ENCODE peak calls at places on chromosomes 7 and 10, in nine cellular contexts. J is brain microvascular endothelial cell, X is A549, N is AG04450, G is fibroblast of pulmonary artery, S is cardiac fibroblast, H is fibroblast of lung, O is upper lobe of right lung, R is fibroblast of the aortic adventitia. K is an unnamed sample.

GRCh38 chr10:25023278-25023677 is 6.9 kb downstream of the THNSL1 start:
- DNase-seq in J (peak), X (no peak), N (no peak), G (peak), S (no peak), H (no peak), O (no peak), R (no peak), K (no peak)

GRCh38 chr7:100152937-100153666 is 4.4 kb downstream of the LAMTOR4 start:
- DNase-seq in J (no peak), X (no peak), N (no peak), G (no peak), S (no peak), H (no peak), O (no peak), R (no peak), K (no peak)

GRCh38 chr7:26369519-26370385 is 78.1 kb downstream of the SNX10 start:
- DNase-seq in J (peak), X (peak), N (no peak), G (peak), S (peak), H (peak), O (no peak), R (peak), K (peak)

GRCh38 chr7:68694656-68695055 is 903.6 kb upstream of the AUTS2 start:
- DNase-seq in J (no peak), X (no peak), N (no peak), G (no peak), S (no peak), H (no peak), O (no peak), R (no peak), K (no peak)

GRCh38 chr10:43203491-43204393 is 63.1 kb downstream of the RASGEF1A start:
- DNase-seq in J (no peak), X (peak), N (no peak), G (peak), S (no peak), H (no peak), O (peak), R (no peak), K (peak)

GRCh38 chr10:32937824-32938482 is 20.1 kb downstream of the ITGB1 start:
- DNase-seq in J (no peak), X (peak), N (no peak), G (peak), S (peak), H (peak), O (no peak), R (no peak), K (no peak)

GRCh38 chr7:40966693-40967092 is 736.2 kb downstream of the INHBA start:
- DNase-seq in J (no peak), X (no peak), N (no peak), G (no peak), S (no peak), H (no peak), O (no peak), R (no peak), K (no peak)

GRCh38 chr7:140415361-140415760 is 11.5 kb downstream of the RAB19 start:
- DNase-seq in J (no peak), X (no peak), N (no peak), G (no peak), S (no peak), H (no peak), O (no peak), R (no peak), K (no peak)

GRCh38 chr7:98617960-98618418 is 904 bp downstream of the NPTX2 start:
- DNase-seq in J (no peak), X (no peak), N (no peak), G (no peak), S (no peak), H (no peak), O (no peak), R (no peak), K (no peak)

GRCh38 chr10:102712089-102712488 is 2.1 kb downstream of the ARL3 start:
- DNase-seq in J (no peak), X (no peak), N (no peak), G (no peak), S (no peak), H (no peak), O (no peak), R (no peak), K (no peak)

GRCh38 chr10:63670291-63670898 is 149.2 kb downstream of the REEP3 start:
- DNase-seq in J (no peak), X (no peak), N (no peak), G (peak), S (peak), H (no peak), O (no peak), R (no peak), K (no peak)

GRCh38 chr7:24401628-24402593 is 117.9 kb downstream of the NPY start:
- DNase-seq in J (no peak), X (peak), N (no peak), G (peak), S (peak), H (peak), O (no peak), R (peak), K (peak)

GRCh38 chr7:42587826-42588225 is 324.0 kb downstream of the C7orf25 start:
- DNase-seq in J (no peak), X (no peak), N (no peak), G (no peak), S (no peak), H (no peak), O (no peak), R (no peak), K (no peak)

GRCh38 chr7:42593860-42594259 is 318.0 kb downstream of the C7orf25 start:
- DNase-seq in J (no peak), X (no peak), N (no peak), G (no peak), S (no peak), H (no peak), O (no peak), R (no peak), K (no peak)

DNA sequence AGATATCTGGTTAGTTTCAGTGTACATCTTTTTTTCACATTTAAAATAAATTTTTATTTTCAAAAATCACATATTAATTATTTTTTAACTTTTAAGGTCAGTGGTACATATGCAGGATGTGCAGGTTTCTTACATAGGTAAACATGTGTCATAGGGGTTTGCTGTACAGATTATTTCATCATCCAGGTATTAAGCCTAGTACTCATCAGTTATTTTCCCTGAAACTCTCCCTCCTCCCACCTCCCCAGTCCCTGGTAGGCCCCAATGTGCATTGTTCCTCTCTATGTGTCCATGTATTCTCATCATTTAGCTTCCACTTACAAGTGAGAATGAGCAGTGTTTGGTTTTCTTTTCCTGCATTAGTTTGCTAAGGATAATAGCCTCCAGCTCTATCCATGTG is 323.0 kb downstream of the C7orf25 start:
- DNase-seq in J (no peak), X (no peak), N (no peak), G (no peak), S (no peak), H (no peak), O (no peak), R (no peak), K (no peak)
- H3K4me3 ChIP-seq in J (no peak), X (no peak), N (no peak), G (no peak), S (no peak), H (no peak), O (no peak), R (no peak), K (no peak)

DNA sequence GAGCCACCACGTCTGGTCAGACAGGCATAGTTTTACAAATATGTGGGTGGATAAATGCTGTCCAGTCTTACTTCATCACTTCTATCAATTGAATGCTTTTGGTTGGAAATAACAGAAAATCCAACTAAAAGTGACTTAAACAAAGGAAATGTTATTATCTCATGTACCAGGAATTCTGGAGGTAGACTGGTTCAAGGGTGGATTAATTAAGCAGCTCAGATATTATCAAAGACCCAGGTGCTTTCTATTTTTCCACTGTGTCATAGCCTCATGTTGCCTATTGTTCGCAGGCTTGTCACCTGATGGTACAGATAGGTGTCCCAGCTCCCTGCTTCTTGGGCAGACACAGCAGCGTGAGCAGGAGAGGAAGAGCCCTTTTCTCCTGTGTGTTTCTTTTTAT is 156.1 kb upstream of the CTBP2 start:
- DNase-seq in J (no peak), X (no peak), N (no peak), G (no peak), S (no peak), H (no peak), O (no peak), R (no peak), K (no peak)
- H3K4me3 ChIP-seq in J (no peak), X (no peak), N (no peak), G (no peak), S (no peak), H (no peak), O (no peak), R (no peak), K (no peak)

GRCh38 chr7:93889261-93889660 is 1.3 kb downstream of the TFPI2 start:
- DNase-seq in J (peak), X (peak), N (no peak), G (peak), S (peak), H (peak), O (no peak), R (peak), K (no peak)
- H3K4me3 ChIP-seq in J (peak), X (peak), N (no peak), G (peak), S (peak), H (no peak), O (no peak), R (peak), K (no peak)

GRCh38 chr10:50992356-50992866 is 81.9 kb upstream of the PRKG1 start:
- DNase-seq in J (no peak), X (no peak), N (no peak), G (peak), S (peak), H (peak), O (no peak), R (peak), K (no peak)

GRCh38 chr10:50990568-50991495 is 83.5 kb upstream of the PRKG1 start:
- DNase-seq in J (peak), X (no peak), N (peak), G (peak), S (peak), H (peak), O (peak), R (peak), K (no peak)

GRCh38 chr10:50987934-50988333 is 86.4 kb upstream of the PRKG1 start:
- DNase-seq in J (no peak), X (no peak), N (no peak), G (no peak), S (no peak), H (no peak), O (no peak), R (no peak), K (no peak)

GRCh38 chr10:50991496-50992355 is 82.6 kb upstream of the PRKG1 start:
- DNase-seq in J (peak), X (no peak), N (no peak), G (peak), S (peak), H (peak), O (peak), R (peak), K (no peak)

GRCh38 chr10:50988792-50989191 is 85.5 kb upstream of the PRKG1 start:
- DNase-seq in J (no peak), X (peak), N (no peak), G (peak), S (peak), H (peak), O (no peak), R (peak), K (peak)
- H3K4me3 ChIP-seq in J (no peak), X (no peak), N (no peak), G (peak), S (peak), H (peak), O (peak), R (peak), K (no peak)

GRCh38 chr7:29593458-29593857 is 29.8 kb downstream of the PRR15 start:
- DNase-seq in J (no peak), X (no peak), N (no peak), G (no peak), S (no peak), H (no peak), O (no peak), R (no peak), K (no peak)

GRCh38 chr7:29588900-29589696 is 25.5 kb downstream of the PRR15 start:
- DNase-seq in J (peak), X (peak), N (peak), G (peak), S (peak), H (peak), O (no peak), R (peak), K (peak)

GRCh38 chr7:29592866-29593265 is 29.2 kb downstream of the PRR15 start:
- DNase-seq in J (no peak), X (no peak), N (no peak), G (no peak), S (no peak), H (no peak), O (no peak), R (no peak), K (no peak)

GRCh38 chr7:29587195-29587808 is 23.7 kb downstream of the PRR15 start:
- DNase-seq in J (no peak), X (no peak), N (no peak), G (no peak), S (no peak), H (no peak), O (no peak), R (no peak), K (no peak)

GRCh38 chr7:29588212-29588611 is 24.6 kb downstream of the PRR15 start:
- DNase-seq in J (no peak), X (no peak), N (no peak), G (no peak), S (no peak), H (no peak), O (no peak), R (no peak), K (no peak)
- H3K4me3 ChIP-seq in J (no peak), X (no peak), N (no peak), G (no peak), S (no peak), H (no peak), O (no peak), R (no peak), K (no peak)

DNA sequence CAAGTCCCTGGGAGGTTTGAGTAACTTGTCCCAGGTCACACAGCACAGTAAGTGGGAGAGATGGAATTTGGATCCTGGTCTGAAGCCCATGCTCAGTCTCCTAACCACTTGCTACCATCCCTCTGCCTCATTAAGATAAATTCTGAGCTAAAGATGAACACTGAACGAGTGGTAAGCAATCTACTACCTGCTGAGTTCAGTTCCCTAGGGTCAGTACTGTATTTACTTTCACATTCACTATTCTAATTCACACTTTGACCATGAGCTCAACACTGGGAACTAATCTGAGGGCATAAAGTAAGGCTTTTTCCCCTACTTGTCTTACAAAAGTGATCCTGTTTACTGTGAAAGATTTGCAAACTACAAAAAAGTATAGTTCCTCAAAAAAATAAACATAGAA is 2.4 kb downstream of the UROS start:
- DNase-seq in J (no peak), X (no peak), N (no peak), G (no peak), S (no peak), H (no peak), O (no peak), R (no peak), K (no peak)
- H3K4me3 ChIP-seq in J (no peak), X (no peak), N (no peak), G (no peak), S (no peak), H (no peak), O (no peak), R (no peak), K (no peak)

K was measured in NB4.